ENCODE peak calls at places on chromosomes 11 and 22, in five cellular contexts. One of them, this sample, is unnamed.

GRCh38 chr22:36308880-36309279 is 55.9 kb downstream of the APOL1 start:
- DNase-seq in heart left ventricle: no peak
- DNase-seq in uterus: no peak
- DNase-seq in breast epithelium: no peak
- DNase-seq in adrenal gland: no peak
- DNase-seq in this sample: no peak

GRCh38 chr22:45212306-45212709 is 28.4 kb downstream of the KIAA0930 start:
- DNase-seq in heart left ventricle: peak
- DNase-seq in adrenal gland: peak
- DNase-seq in uterus: peak
- DNase-seq in breast epithelium: peak
- DNase-seq in this sample: peak

GRCh38 chr22:40951795-40952602 is 821 bp downstream of the RBX1 start:
- DNase-seq in uterus: no peak
- DNase-seq in heart left ventricle: no peak
- DNase-seq in adrenal gland: no peak
- DNase-seq in breast epithelium: no peak
- DNase-seq in this sample: no peak

GRCh38 chr11:120751550-120751949 is 240.0 kb downstream of the GRIK4 start:
- DNase-seq in adrenal gland: no peak
- DNase-seq in heart left ventricle: no peak
- DNase-seq in uterus: no peak
- DNase-seq in breast epithelium: no peak
- DNase-seq in this sample: no peak

GRCh38 chr22:47918276-47918928 is 1156.0 kb downstream of the TBC1D22A start:
- DNase-seq in uterus: no peak
- DNase-seq in heart left ventricle: no peak
- DNase-seq in breast epithelium: no peak
- DNase-seq in adrenal gland: no peak
- DNase-seq in this sample: no peak

GRCh38 chr11:3197878-3198528 is 20.6 kb downstream of the MRGPRG start:
- DNase-seq in uterus: no peak
- DNase-seq in breast epithelium: no peak
- DNase-seq in heart left ventricle: no peak
- DNase-seq in adrenal gland: no peak
- DNase-seq in this sample: no peak

GRCh38 chr11:16082532-16083055 is 273.8 kb downstream of the SOX6 start:
- DNase-seq in adrenal gland: no peak
- DNase-seq in heart left ventricle: no peak
- DNase-seq in breast epithelium: no peak
- DNase-seq in uterus: no peak
- DNase-seq in this sample: no peak

GRCh38 chr11:119704849-119705248 is 24.2 kb downstream of the NECTIN1 start:
- DNase-seq in uterus: no peak
- DNase-seq in breast epithelium: no peak
- DNase-seq in heart left ventricle: no peak
- DNase-seq in adrenal gland: no peak
- DNase-seq in this sample: no peak

GRCh38 chr11:65416341-65417185 is 6.0 kb upstream of the NEAT1 start:
- DNase-seq in uterus: peak
- DNase-seq in breast epithelium: peak
- DNase-seq in heart left ventricle: peak
- DNase-seq in adrenal gland: peak
- DNase-seq in this sample: peak

GRCh38 chr11:61554172-61554988 is 26.5 kb downstream of the SYT7 start:
- DNase-seq in breast epithelium: no peak
- DNase-seq in adrenal gland: no peak
- DNase-seq in uterus: no peak
- DNase-seq in heart left ventricle: no peak
- DNase-seq in this sample: no peak

GRCh38 chr11:44764583-44764982 is 37.8 kb downstream of the TSPAN18 start:
- DNase-seq in breast epithelium: no peak
- DNase-seq in adrenal gland: no peak
- DNase-seq in heart left ventricle: no peak
- DNase-seq in uterus: peak
- DNase-seq in this sample: no peak

GRCh38 chr11:134024420-134025085 is 44.3 kb upstream of the JAM3 start:
- DNase-seq in heart left ventricle: no peak
- DNase-seq in breast epithelium: no peak
- DNase-seq in uterus: no peak
- DNase-seq in adrenal gland: no peak
- DNase-seq in this sample: no peak

GRCh38 chr22:23282089-23282501 is 101.8 kb downstream of the BCR start:
- DNase-seq in adrenal gland: peak
- DNase-seq in heart left ventricle: peak
- DNase-seq in breast epithelium: peak
- DNase-seq in uterus: peak
- DNase-seq in this sample: peak

GRCh38 chr11:200224-201003 is 6.8 kb downstream of the BET1L start:
- DNase-seq in uterus: no peak
- DNase-seq in breast epithelium: no peak
- DNase-seq in heart left ventricle: peak
- DNase-seq in adrenal gland: no peak
- DNase-seq in this sample: no peak

GRCh38 chr22:29124777-29125506 is 52.1 kb downstream of the KREMEN1 start:
- DNase-seq in adrenal gland: no peak
- DNase-seq in uterus: no peak
- DNase-seq in breast epithelium: no peak
- DNase-seq in heart left ventricle: no peak
- DNase-seq in this sample: no peak

GRCh38 chr22:29121124-29121523 is 48.3 kb downstream of the KREMEN1 start:
- DNase-seq in adrenal gland: no peak
- DNase-seq in heart left ventricle: no peak
- DNase-seq in uterus: no peak
- DNase-seq in breast epithelium: no peak
- DNase-seq in this sample: no peak

GRCh38 chr22:29126670-29127069 is 53.8 kb downstream of the KREMEN1 start:
- DNase-seq in heart left ventricle: no peak
- DNase-seq in breast epithelium: no peak
- DNase-seq in adrenal gland: no peak
- DNase-seq in uterus: no peak
- DNase-seq in this sample: no peak

GRCh38 chr22:29117799-29118477 is 45.1 kb downstream of the KREMEN1 start:
- DNase-seq in heart left ventricle: no peak
- DNase-seq in uterus: no peak
- DNase-seq in adrenal gland: no peak
- DNase-seq in breast epithelium: no peak
- DNase-seq in this sample: no peak

DNA sequence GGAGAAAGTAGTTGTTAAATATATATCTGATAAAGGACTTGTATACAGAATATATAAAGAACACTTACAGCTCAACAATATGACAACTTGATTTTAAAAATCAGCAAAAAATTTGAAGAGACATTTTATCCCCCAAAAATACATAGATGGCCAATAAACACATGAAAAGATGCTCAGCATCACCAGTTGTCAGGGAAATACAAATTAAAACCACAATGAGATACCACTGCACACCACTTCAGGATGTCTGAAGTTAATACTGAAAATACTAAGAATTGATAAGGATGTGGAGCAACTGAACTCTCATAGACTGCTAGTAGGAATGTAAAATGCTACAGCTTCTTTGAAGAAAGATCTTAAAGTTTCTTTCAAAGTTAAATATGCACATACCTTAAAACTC is 49.2 kb downstream of the KREMEN1 start:
- DNase-seq in uterus: no peak
- DNase-seq in heart left ventricle: no peak
- DNase-seq in adrenal gland: no peak
- DNase-seq in breast epithelium: no peak
- DNase-seq in this sample: no peak
- TF ChIP-seq POLR2A in uterus: no peak
- TF ChIP-seq POLR2A in heart left ventricle: no peak
- TF ChIP-seq POLR2A in adrenal gland: no peak
- TF ChIP-seq POLR2A in breast epithelium: no peak
- TF ChIP-seq POLR2A in this sample: no peak

DNA sequence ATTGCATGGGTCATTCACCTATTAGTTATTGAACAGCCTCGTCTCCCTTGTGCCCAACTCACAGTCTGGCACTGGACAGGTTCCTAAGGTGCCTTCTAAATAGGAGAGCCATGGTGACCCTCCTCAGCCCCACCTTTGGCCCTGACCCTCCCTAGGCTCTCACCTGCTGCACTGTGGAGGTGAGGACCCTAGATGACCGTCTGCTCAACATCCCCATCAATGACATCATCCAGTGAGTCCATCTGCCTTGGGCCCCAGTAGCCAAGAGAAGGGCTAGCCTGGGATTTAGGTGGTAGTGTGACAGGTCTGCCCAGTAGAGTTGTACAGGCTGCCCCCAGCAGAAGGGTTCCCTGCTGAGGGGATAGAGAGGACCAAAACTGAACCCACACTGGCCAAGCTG is 13.6 kb downstream of the UCP2 start:
- DNase-seq in heart left ventricle: no peak
- DNase-seq in adrenal gland: no peak
- DNase-seq in breast epithelium: no peak
- DNase-seq in uterus: no peak
- DNase-seq in this sample: no peak
- TF ChIP-seq POLR2A in heart left ventricle: no peak
- TF ChIP-seq POLR2A in adrenal gland: no peak
- TF ChIP-seq POLR2A in breast epithelium: no peak
- TF ChIP-seq POLR2A in uterus: no peak
- TF ChIP-seq POLR2A in this sample: no peak

GRCh38 chr11:130070109-130070828 is 575 bp downstream of the APLP2 start:
- DNase-seq in adrenal gland: peak
- DNase-seq in uterus: peak
- DNase-seq in heart left ventricle: peak
- DNase-seq in breast epithelium: peak
- DNase-seq in this sample: no peak

GRCh38 chr11:130068986-130069683 is 559 bp upstream of the APLP2 start:
- DNase-seq in adrenal gland: peak
- DNase-seq in breast epithelium: peak
- DNase-seq in uterus: peak
- DNase-seq in heart left ventricle: peak
- DNase-seq in this sample: peak

GRCh38 chr11:130070829-130071205 is 1.1 kb downstream of the APLP2 start:
- DNase-seq in breast epithelium: no peak
- DNase-seq in heart left ventricle: peak
- DNase-seq in adrenal gland: no peak
- DNase-seq in uterus: no peak
- DNase-seq in this sample: peak

GRCh38 chr11:130068546-130068985 is 1.1 kb upstream of the APLP2 start:
- DNase-seq in uterus: no peak
- DNase-seq in adrenal gland: no peak
- DNase-seq in heart left ventricle: no peak
- DNase-seq in breast epithelium: no peak
- DNase-seq in this sample: no peak

DNA sequence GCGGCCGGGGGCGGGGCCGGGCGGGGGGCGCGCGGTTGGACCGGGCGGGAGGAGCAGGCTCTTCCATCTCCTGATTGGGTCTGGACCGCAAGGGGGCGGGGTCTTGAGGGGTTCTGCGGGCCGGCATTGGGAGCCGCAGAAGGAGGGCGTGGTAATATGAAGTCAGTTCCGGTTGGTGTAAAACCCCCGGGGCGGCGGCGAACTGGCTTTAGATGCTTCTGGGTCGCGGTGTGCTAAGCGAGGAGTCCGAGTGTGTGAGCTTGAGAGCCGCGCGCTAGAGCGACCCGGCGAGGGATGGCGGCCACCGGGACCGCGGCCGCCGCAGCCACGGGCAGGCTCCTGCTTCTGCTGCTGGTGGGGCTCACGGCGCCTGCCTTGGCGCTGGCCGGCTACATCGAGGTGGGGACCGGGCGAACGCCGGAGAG is at the start of gene APLP2:
- DNase-seq in heart left ventricle: peak
- DNase-seq in breast epithelium: peak
- DNase-seq in uterus: peak
- DNase-seq in adrenal gland: peak
- DNase-seq in this sample: peak
- TF ChIP-seq POLR2A in heart left ventricle: peak
- TF ChIP-seq POLR2A in breast epithelium: peak
- TF ChIP-seq POLR2A in uterus: peak
- TF ChIP-seq POLR2A in adrenal gland: peak
- TF ChIP-seq POLR2A in this sample: peak

DNA sequence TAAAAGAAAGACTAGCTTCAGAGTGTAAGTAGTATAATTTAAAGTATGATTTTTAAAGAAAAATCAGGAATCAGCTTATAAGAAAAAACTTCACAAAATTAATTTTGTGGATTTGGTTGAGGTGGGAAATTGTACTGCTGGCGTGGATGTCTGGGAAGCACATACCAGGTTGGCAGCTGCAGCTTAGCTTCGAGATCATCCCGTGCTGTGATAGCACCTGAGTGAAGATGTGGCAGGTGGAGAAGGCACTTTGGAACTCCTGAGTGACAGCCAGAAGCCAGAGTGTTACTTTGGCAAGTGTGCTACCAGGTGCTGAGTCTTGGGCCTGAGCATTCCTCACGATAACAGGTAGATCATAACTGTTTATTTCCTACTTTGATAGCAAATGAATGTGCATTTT is 17.7 kb downstream of the ZC3H12C start:
- DNase-seq in heart left ventricle: no peak
- DNase-seq in breast epithelium: no peak
- DNase-seq in adrenal gland: no peak
- DNase-seq in uterus: no peak
- DNase-seq in this sample: no peak
- TF ChIP-seq POLR2A in heart left ventricle: no peak
- TF ChIP-seq POLR2A in breast epithelium: no peak
- TF ChIP-seq POLR2A in adrenal gland: no peak
- TF ChIP-seq POLR2A in uterus: no peak
- TF ChIP-seq POLR2A in this sample: no peak

GRCh38 chr11:63970902-63971301 is 3.5 kb upstream of the COX8A start:
- DNase-seq in uterus: no peak
- DNase-seq in heart left ventricle: no peak
- DNase-seq in breast epithelium: no peak
- DNase-seq in adrenal gland: no peak
- DNase-seq in this sample: no peak
- TF ChIP-seq POLR2A in uterus: no peak
- TF ChIP-seq POLR2A in heart left ventricle: no peak
- TF ChIP-seq POLR2A in breast epithelium: no peak
- TF ChIP-seq POLR2A in adrenal gland: no peak
- TF ChIP-seq POLR2A in this sample: no peak

This sample was measured in A549.